ENCODE peak calls at places on chromosomes 12 and 14, in four cellular contexts. Z, W, G and S are unnamed samples.

GRCh38 chr14:58476320-58476719 is 48.8 kb downstream of the KIAA0586 start:
- DNase-seq in Z (no peak), W (no peak), G (no peak), S (no peak)

GRCh38 chr12:22042981-22043669 is 2.9 kb upstream of the CMAS start:
- DNase-seq in Z (peak; percentile 20), W (no peak), G (peak; percentile 73), S (no peak)

GRCh38 chr14:104657114-104657524 is 32.3 kb upstream of the INF2 start:
- DNase-seq in Z (no peak), W (no peak), G (peak; percentile 84), S (no peak)

GRCh38 chr14:91327201-91327600 is 82.7 kb upstream of the GPR68 start:
- DNase-seq in Z (no peak), W (no peak), G (no peak), S (no peak)

GRCh38 chr14:95456281-95456680 is 60.2 kb downstream of the SYNE3 start:
- DNase-seq in Z (no peak), W (no peak), G (no peak), S (no peak)

GRCh38 chr14:53786045-53786444 is 170.6 kb downstream of the BMP4 start:
- DNase-seq in Z (no peak), W (no peak), G (no peak), S (no peak)

GRCh38 chr12:17571047-17571446 is 518.9 kb downstream of the RERGL start:
- DNase-seq in Z (no peak), W (no peak), G (no peak), S (no peak)

GRCh38 chr12:12456637-12457036 is 99.8 kb downstream of the BORCS5 start:
- DNase-seq in Z (peak; percentile 49), W (no peak), G (peak; percentile 48), S (no peak)

GRCh38 chr12:44507471-44507870 is 368.6 kb downstream of the NELL2 start:
- DNase-seq in Z (no peak), W (no peak), G (no peak), S (no peak)

GRCh38 chr12:44504799-44505198 is 371.3 kb downstream of the NELL2 start:
- DNase-seq in Z (no peak), W (no peak), G (no peak), S (no peak)

GRCh38 chr12:44510510-44510909 is 365.6 kb downstream of the NELL2 start:
- DNase-seq in Z (no peak), W (no peak), G (no peak), S (no peak)

GRCh38 chr12:44511289-44511688 is 364.8 kb downstream of the NELL2 start:
- DNase-seq in Z (no peak), W (no peak), G (no peak), S (no peak)

DNA sequence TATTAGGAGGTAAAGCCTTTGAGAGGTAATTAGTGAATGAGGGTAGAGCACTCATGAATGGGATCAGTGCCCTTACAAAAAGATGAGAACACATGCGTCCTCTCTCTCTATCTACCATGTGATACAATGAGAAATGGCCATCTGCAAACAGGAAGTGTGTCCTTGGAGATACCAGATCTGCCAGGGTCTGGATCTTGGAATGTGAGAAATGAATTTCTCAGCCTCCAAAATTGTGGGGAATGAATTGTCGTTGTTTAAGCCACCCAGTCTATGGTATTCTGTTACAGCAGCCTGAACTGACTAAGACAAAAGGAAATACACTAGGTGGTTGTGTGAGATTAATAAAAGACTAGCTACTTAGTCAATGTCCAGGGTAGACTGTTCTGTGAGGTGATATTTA is 366.6 kb downstream of the NELL2 start:
- DNase-seq in Z (peak; percentile 1), W (no peak), G (no peak), S (no peak)
- TF ChIP-seq CTCF in Z (no peak), W (no peak), G (no peak), S (no peak)

GRCh38 chr14:100679707-100680438 is 46.8 kb upstream of the DLK1 start:
- DNase-seq in Z (peak; percentile 83), W (no peak), G (peak; percentile 50), S (no peak)
- TF ChIP-seq CTCF in Z (peak; percentile 47), W (no peak), G (no peak), S (no peak)

GRCh38 chr14:31945074-31945613 is 132.0 kb upstream of the ARHGAP5 start:
- DNase-seq in Z (no peak), W (no peak), G (no peak), S (no peak)

GRCh38 chr14:31945701-31946100 is 131.4 kb upstream of the ARHGAP5 start:
- DNase-seq in Z (no peak), W (no peak), G (no peak), S (no peak)

GRCh38 chr14:31947680-31948580 is 129.2 kb upstream of the ARHGAP5 start:
- DNase-seq in Z (no peak), W (no peak), G (no peak), S (no peak)

GRCh38 chr14:31944256-31945073 is 132.6 kb upstream of the ARHGAP5 start:
- DNase-seq in Z (no peak), W (no peak), G (no peak), S (no peak)

DNA sequence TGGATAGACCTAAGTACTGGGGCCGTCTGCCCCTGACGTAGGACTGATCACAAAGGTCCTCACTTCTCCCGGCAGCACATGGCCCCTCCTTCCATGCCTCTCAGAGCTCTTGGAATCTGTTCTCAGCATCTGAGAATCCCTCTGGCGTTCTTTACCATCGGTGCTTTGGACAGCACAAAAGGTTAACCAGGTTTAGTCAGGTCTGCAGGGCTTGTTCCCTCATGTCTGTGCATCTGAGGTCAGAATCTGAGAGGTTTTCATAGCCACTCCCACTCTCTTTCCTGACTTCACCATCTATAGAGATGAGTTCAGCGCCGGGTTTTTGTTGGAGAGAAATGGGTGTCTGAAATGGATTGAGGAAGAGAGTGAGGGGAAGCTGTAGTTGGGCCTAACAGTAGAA is 130.0 kb upstream of the ARHGAP5 start:
- DNase-seq in Z (no peak), W (no peak), G (no peak), S (no peak)
- TF ChIP-seq CTCF in Z (no peak), W (no peak), G (no peak), S (no peak)

DNA sequence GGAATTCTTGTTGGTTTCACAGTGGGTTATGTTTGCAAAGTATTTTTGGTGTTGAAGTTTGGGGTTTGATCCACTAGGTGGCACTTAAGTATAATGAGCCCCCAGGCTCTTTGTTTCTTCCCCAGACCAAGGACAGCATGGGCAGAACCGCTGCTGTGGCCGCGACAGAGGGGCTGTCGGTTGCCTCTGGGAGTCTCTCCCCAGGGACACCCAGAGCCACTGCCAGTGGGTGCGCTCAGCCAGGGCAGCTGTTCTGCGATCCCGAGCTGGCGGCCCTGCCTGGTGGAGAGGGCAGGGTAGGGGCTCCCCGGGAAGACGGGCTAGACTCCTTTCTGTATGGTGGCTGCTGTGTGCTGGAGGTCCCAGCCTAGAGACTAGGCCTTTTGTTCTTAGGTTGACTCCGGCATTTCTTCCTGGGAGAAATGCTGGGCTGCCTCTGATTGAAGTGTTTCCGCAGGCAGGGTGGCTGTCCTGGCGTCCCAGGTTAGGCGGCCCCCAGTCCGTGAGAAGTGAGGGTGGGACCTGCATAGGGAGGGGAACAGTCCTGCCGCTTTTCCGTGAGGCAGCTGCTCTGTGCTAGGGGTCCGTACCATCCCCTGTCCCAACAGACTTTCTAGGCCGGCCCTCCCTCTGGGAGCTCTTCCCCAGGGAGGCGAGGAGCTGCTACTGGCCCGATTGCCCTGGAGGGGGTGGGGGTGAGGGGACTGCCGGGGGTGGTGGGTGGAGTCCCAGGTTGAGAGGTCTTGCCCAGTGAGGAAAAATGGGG is 253.1 kb upstream of the PELI2 start:
- DNase-seq in Z (no peak), W (no peak), G (peak; percentile 43), S (no peak)
- TF ChIP-seq CTCF in Z (no peak), W (no peak), G (peak; percentile 42), S (no peak)

GRCh38 chr12:13982010-13982409 is 608 bp upstream of the GRIN2B start:
- DNase-seq in Z (no peak), W (no peak), G (no peak), S (peak; percentile 69)
- TF ChIP-seq CTCF in Z (peak; percentile 34), W (no peak), G (no peak), S (peak; percentile 89)

GRCh38 chr12:127455347-127456265 is 811.4 kb upstream of the TMEM132C start:
- DNase-seq in Z (no peak), W (no peak), G (no peak), S (peak; percentile 35)
- TF ChIP-seq CTCF in Z (peak; percentile 46), W (no peak), G (no peak), S (peak; percentile 38)